ENCODE peak calls at places on chromosomes 12 and 14, in six cellular contexts. One of them, this sample, is unnamed.

GRCh38 chr12:93884794-93885460 is 207.8 kb downstream of the CRADD start:
- DNase-seq in CD8-positive, alpha-beta T cell: no peak
- DNase-seq in activated T-helper 1 cell treated with anti-CD3 and anti-CD28 coated beads, Interleukin-2, amount 50 U/mL, for 16 hours: no peak
- DNase-seq in AG04450: peak
- DNase-seq in GM04504: no peak
- DNase-seq in adipocyte: peak
- DNase-seq in this sample: no peak

GRCh38 chr12:19411234-19412221 is 27.8 kb upstream of the AEBP2 start:
- DNase-seq in CD8-positive, alpha-beta T cell: no peak
- DNase-seq in activated T-helper 1 cell treated with anti-CD3 and anti-CD28 coated beads, Interleukin-2, amount 50 U/mL, for 16 hours: no peak
- DNase-seq in AG04450: no peak
- DNase-seq in GM04504: no peak
- DNase-seq in adipocyte: no peak
- DNase-seq in this sample: no peak

GRCh38 chr14:63928744-63929174 is 76.0 kb downstream of the SYNE2 start:
- DNase-seq in CD8-positive, alpha-beta T cell: no peak
- DNase-seq in activated T-helper 1 cell treated with anti-CD3 and anti-CD28 coated beads, Interleukin-2, amount 50 U/mL, for 16 hours: no peak
- DNase-seq in AG04450: no peak
- DNase-seq in GM04504: no peak
- DNase-seq in adipocyte: no peak
- DNase-seq in this sample: no peak

GRCh38 chr12:15811192-15812127 is 22.3 kb upstream of the EPS8 start:
- DNase-seq in CD8-positive, alpha-beta T cell: no peak
- DNase-seq in activated T-helper 1 cell treated with anti-CD3 and anti-CD28 coated beads, Interleukin-2, amount 50 U/mL, for 16 hours: no peak
- DNase-seq in AG04450: no peak
- DNase-seq in GM04504: no peak
- DNase-seq in adipocyte: peak
- DNase-seq in this sample: no peak

GRCh38 chr12:11724888-11725310 is 75.4 kb downstream of the ETV6 start:
- DNase-seq in CD8-positive, alpha-beta T cell: no peak
- DNase-seq in activated T-helper 1 cell treated with anti-CD3 and anti-CD28 coated beads, Interleukin-2, amount 50 U/mL, for 16 hours: no peak
- DNase-seq in AG04450: no peak
- DNase-seq in GM04504: no peak
- DNase-seq in adipocyte: peak
- DNase-seq in this sample: no peak

GRCh38 chr12:126353604-126354003 is 1288.4 kb downstream of the AACS start:
- DNase-seq in CD8-positive, alpha-beta T cell: no peak
- DNase-seq in activated T-helper 1 cell treated with anti-CD3 and anti-CD28 coated beads, Interleukin-2, amount 50 U/mL, for 16 hours: no peak
- DNase-seq in AG04450: no peak
- DNase-seq in GM04504: peak
- DNase-seq in adipocyte: no peak
- DNase-seq in this sample: no peak

GRCh38 chr12:96427269-96427729 is 27.1 kb upstream of the CDK17 start:
- DNase-seq in CD8-positive, alpha-beta T cell: no peak
- DNase-seq in activated T-helper 1 cell treated with anti-CD3 and anti-CD28 coated beads, Interleukin-2, amount 50 U/mL, for 16 hours: no peak
- DNase-seq in AG04450: peak
- DNase-seq in GM04504: peak
- DNase-seq in adipocyte: peak
- DNase-seq in this sample: peak

GRCh38 chr14:68191567-68192321 is 372.2 kb downstream of the RAD51B start:
- DNase-seq in CD8-positive, alpha-beta T cell: no peak
- DNase-seq in activated T-helper 1 cell treated with anti-CD3 and anti-CD28 coated beads, Interleukin-2, amount 50 U/mL, for 16 hours: no peak
- DNase-seq in AG04450: no peak
- DNase-seq in GM04504: no peak
- DNase-seq in adipocyte: no peak
- DNase-seq in this sample: no peak

GRCh38 chr14:61547186-61548121 is 147.9 kb upstream of the HIF1A start:
- DNase-seq in CD8-positive, alpha-beta T cell: no peak
- DNase-seq in activated T-helper 1 cell treated with anti-CD3 and anti-CD28 coated beads, Interleukin-2, amount 50 U/mL, for 16 hours: no peak
- DNase-seq in AG04450: no peak
- DNase-seq in GM04504: peak
- DNase-seq in adipocyte: peak
- DNase-seq in this sample: peak

GRCh38 chr12:116885496-116885895 is 4.3 kb upstream of the HRK start:
- DNase-seq in CD8-positive, alpha-beta T cell: no peak
- DNase-seq in activated T-helper 1 cell treated with anti-CD3 and anti-CD28 coated beads, Interleukin-2, amount 50 U/mL, for 16 hours: no peak
- DNase-seq in AG04450: no peak
- DNase-seq in GM04504: no peak
- DNase-seq in adipocyte: no peak
- DNase-seq in this sample: no peak

GRCh38 chr14:103514596-103515421 is 7.8 kb downstream of the CKB start:
- DNase-seq in CD8-positive, alpha-beta T cell: no peak
- DNase-seq in activated T-helper 1 cell treated with anti-CD3 and anti-CD28 coated beads, Interleukin-2, amount 50 U/mL, for 16 hours: no peak
- DNase-seq in AG04450: no peak
- DNase-seq in GM04504: no peak
- DNase-seq in adipocyte: no peak
- DNase-seq in this sample: no peak

GRCh38 chr14:100612879-100613455 is 25.8 kb upstream of the BEGAIN start:
- DNase-seq in CD8-positive, alpha-beta T cell: no peak
- DNase-seq in activated T-helper 1 cell treated with anti-CD3 and anti-CD28 coated beads, Interleukin-2, amount 50 U/mL, for 16 hours: no peak
- DNase-seq in AG04450: no peak
- DNase-seq in GM04504: no peak
- DNase-seq in adipocyte: no peak
- DNase-seq in this sample: no peak

GRCh38 chr12:64103821-64104220 is 118.3 kb downstream of the KICS2 start:
- DNase-seq in CD8-positive, alpha-beta T cell: no peak
- DNase-seq in activated T-helper 1 cell treated with anti-CD3 and anti-CD28 coated beads, Interleukin-2, amount 50 U/mL, for 16 hours: no peak
- DNase-seq in AG04450: no peak
- DNase-seq in GM04504: no peak
- DNase-seq in adipocyte: peak
- DNase-seq in this sample: no peak

GRCh38 chr14:100688598-100689499 is 37.8 kb upstream of the DLK1 start:
- DNase-seq in CD8-positive, alpha-beta T cell: no peak
- DNase-seq in activated T-helper 1 cell treated with anti-CD3 and anti-CD28 coated beads, Interleukin-2, amount 50 U/mL, for 16 hours: no peak
- DNase-seq in AG04450: peak
- DNase-seq in GM04504: no peak
- DNase-seq in adipocyte: peak
- DNase-seq in this sample: no peak

GRCh38 chr12:53596920-53597363 is 29.2 kb downstream of the ATF7 start:
- DNase-seq in CD8-positive, alpha-beta T cell: no peak
- DNase-seq in activated T-helper 1 cell treated with anti-CD3 and anti-CD28 coated beads, Interleukin-2, amount 50 U/mL, for 16 hours: no peak
- DNase-seq in AG04450: no peak
- DNase-seq in GM04504: no peak
- DNase-seq in adipocyte: peak
- DNase-seq in this sample: peak

GRCh38 chr12:65634061-65634460 is 190.2 kb upstream of the HMGA2 start:
- DNase-seq in CD8-positive, alpha-beta T cell: no peak
- DNase-seq in activated T-helper 1 cell treated with anti-CD3 and anti-CD28 coated beads, Interleukin-2, amount 50 U/mL, for 16 hours: no peak
- DNase-seq in AG04450: no peak
- DNase-seq in GM04504: no peak
- DNase-seq in adipocyte: no peak
- DNase-seq in this sample: no peak

GRCh38 chr12:45994736-45995135 is 4.4 kb upstream of the SCAF11 start:
- DNase-seq in CD8-positive, alpha-beta T cell: no peak
- DNase-seq in activated T-helper 1 cell treated with anti-CD3 and anti-CD28 coated beads, Interleukin-2, amount 50 U/mL, for 16 hours: no peak
- DNase-seq in AG04450: no peak
- DNase-seq in GM04504: no peak
- DNase-seq in adipocyte: no peak
- DNase-seq in this sample: no peak

GRCh38 chr12:123762715-123763052 is 583 bp downstream of the DNAH10 start:
- DNase-seq in CD8-positive, alpha-beta T cell: no peak
- DNase-seq in activated T-helper 1 cell treated with anti-CD3 and anti-CD28 coated beads, Interleukin-2, amount 50 U/mL, for 16 hours: no peak
- DNase-seq in AG04450: no peak
- DNase-seq in GM04504: no peak
- DNase-seq in adipocyte: no peak
- DNase-seq in this sample: no peak

GRCh38 chr12:48459259-48459658 is 13.1 kb upstream of the ANP32D start:
- DNase-seq in CD8-positive, alpha-beta T cell: no peak
- DNase-seq in activated T-helper 1 cell treated with anti-CD3 and anti-CD28 coated beads, Interleukin-2, amount 50 U/mL, for 16 hours: no peak
- DNase-seq in AG04450: no peak
- DNase-seq in GM04504: no peak
- DNase-seq in adipocyte: no peak
- DNase-seq in this sample: no peak

GRCh38 chr12:105253882-105254513 is 18.0 kb upstream of the APPL2 start:
- DNase-seq in CD8-positive, alpha-beta T cell: no peak
- DNase-seq in activated T-helper 1 cell treated with anti-CD3 and anti-CD28 coated beads, Interleukin-2, amount 50 U/mL, for 16 hours: no peak
- DNase-seq in AG04450: no peak
- DNase-seq in GM04504: peak
- DNase-seq in adipocyte: peak
- DNase-seq in this sample: peak

GRCh38 chr12:132174703-132175490 is 30.6 kb downstream of the NOC4L start:
- DNase-seq in CD8-positive, alpha-beta T cell: no peak
- DNase-seq in activated T-helper 1 cell treated with anti-CD3 and anti-CD28 coated beads, Interleukin-2, amount 50 U/mL, for 16 hours: no peak
- DNase-seq in AG04450: no peak
- DNase-seq in GM04504: no peak
- DNase-seq in adipocyte: no peak
- DNase-seq in this sample: no peak